ENCODE peak calls at places on chromosome 21, in seven cellular contexts. N is K562, C is HepG2, L is GM12878, O is H1, Q is SK-N-SH, M is HCT116. E is an unnamed sample.

GRCh38 chr21:44423312-44423821 is 31.9 kb upstream of the LRRC3 start:
- DNase-seq in N (no peak), C (no peak), L (no peak), O (no peak), Q (no peak), M (no peak), E (no peak)

GRCh38 chr21:45118099-45118498 is 43.7 kb downstream of the ADARB1 start:
- DNase-seq in N (no peak), C (no peak), L (no peak), O (no peak), Q (no peak), M (no peak), E (no peak)

GRCh38 chr21:25859264-25859931 is 124.6 kb downstream of the GABPA start:
- DNase-seq in N (no peak), C (no peak), L (no peak), O (no peak), Q (no peak), M (no peak), E (no peak)

GRCh38 chr21:31873696-31874599 is 1.1 kb downstream of the HUNK start:
- DNase-seq in N (peak), C (no peak), L (no peak), O (no peak), Q (peak), M (no peak), E (peak)

GRCh38 chr21:15241997-15242767 is 177.4 kb upstream of the NRIP1 start:
- DNase-seq in N (no peak), C (no peak), L (no peak), O (peak), Q (no peak), M (no peak), E (peak)

GRCh38 chr21:44709426-44710293 is 1.7 kb downstream of the TSPEAR start:
- DNase-seq in N (no peak), C (no peak), L (no peak), O (no peak), Q (peak), M (no peak), E (no peak)

GRCh38 chr21:39911286-39911685 is 44.0 kb downstream of the PCP4 start:
- DNase-seq in N (no peak), C (no peak), L (no peak), O (no peak), Q (no peak), M (no peak), E (no peak)

GRCh38 chr21:45016031-45016430 is 58.3 kb upstream of the ADARB1 start:
- DNase-seq in N (no peak), C (no peak), L (no peak), O (no peak), Q (no peak), M (no peak), E (no peak)

GRCh38 chr21:39263372-39263771 is 50.1 kb downstream of the BRWD1 start:
- DNase-seq in N (no peak), C (no peak), L (no peak), O (no peak), Q (no peak), M (peak), E (no peak)

GRCh38 chr21:44765231-44766013 is 36.2 kb downstream of the UBE2G2 start:
- DNase-seq in N (peak), C (no peak), L (no peak), O (no peak), Q (peak), M (no peak), E (no peak)

GRCh38 chr21:41143596-41144325 is 24.2 kb upstream of the BACE2 start:
- DNase-seq in N (no peak), C (no peak), L (no peak), O (no peak), Q (no peak), M (no peak), E (no peak)

GRCh38 chr21:45420061-45420521 is 15.1 kb downstream of the COL18A1 start:
- DNase-seq in N (no peak), C (no peak), L (no peak), O (no peak), Q (no peak), M (no peak), E (no peak)

GRCh38 chr21:45530423-45531113 is 11.7 kb downstream of the SLC19A1 start:
- DNase-seq in N (no peak), C (no peak), L (no peak), O (no peak), Q (no peak), M (no peak), E (no peak)

GRCh38 chr21:44802396-44803153 is 955 bp upstream of the UBE2G2 start:
- DNase-seq in N (peak), C (peak), L (no peak), O (no peak), Q (peak), M (no peak), E (no peak)

GRCh38 chr21:28769683-28770082 is 223.0 kb downstream of the LTN1 start:
- DNase-seq in N (no peak), C (no peak), L (no peak), O (no peak), Q (no peak), M (no peak), E (no peak)

GRCh38 chr21:32844653-32845443 is 73.3 kb upstream of the PAXBP1 start:
- DNase-seq in N (no peak), C (no peak), L (no peak), O (no peak), Q (no peak), M (peak), E (no peak)

GRCh38 chr21:45867671-45868081 is 113.9 kb upstream of the COL6A1 start:
- DNase-seq in N (no peak), C (no peak), L (no peak), O (no peak), Q (no peak), M (no peak), E (no peak)

GRCh38 chr21:29187939-29188338 is 57.5 kb downstream of the MAP3K7CL start:
- DNase-seq in N (no peak), C (peak), L (no peak), O (no peak), Q (no peak), M (peak), E (no peak)

GRCh38 chr21:45632165-45632896 is 11.2 kb upstream of the PCBP3 start:
- DNase-seq in N (no peak), C (no peak), L (no peak), O (no peak), Q (peak), M (no peak), E (no peak)

GRCh38 chr21:40846057-40846456 is 901 bp downstream of the DSCAM start:
- DNase-seq in N (no peak), C (no peak), L (no peak), O (no peak), Q (no peak), M (no peak), E (no peak)

GRCh38 chr21:46128983-46129571 is 26.3 kb downstream of the FTCD start:
- DNase-seq in N (no peak), C (no peak), L (no peak), O (no peak), Q (no peak), M (no peak), E (no peak)

GRCh38 chr21:22020221-22020620 is 1022.0 kb downstream of the NCAM2 start:
- DNase-seq in N (no peak), C (no peak), L (no peak), O (no peak), Q (no peak), M (no peak), E (no peak)

GRCh38 chr21:32732544-32732943 is 4.7 kb upstream of the SYNJ1 start:
- DNase-seq in N (no peak), C (no peak), L (no peak), O (no peak), Q (no peak), M (no peak), E (no peak)

GRCh38 chr21:25179116-25179515 is 428.2 kb downstream of the MRPL39 start:
- DNase-seq in N (no peak), C (no peak), L (no peak), O (no peak), Q (no peak), M (no peak), E (no peak)

GRCh38 chr21:45293726-45294401 is 6.2 kb upstream of the POFUT2 start:
- DNase-seq in N (no peak), C (no peak), L (no peak), O (no peak), Q (peak), M (no peak), E (no peak)

GRCh38 chr21:46081022-46081861 is 16.7 kb upstream of the COL6A2 start:
- DNase-seq in N (no peak), C (no peak), L (no peak), O (no peak), Q (no peak), M (no peak), E (no peak)

GRCh38 chr21:45109831-45110492 is 35.6 kb downstream of the ADARB1 start:
- DNase-seq in N (no peak), C (no peak), L (peak), O (no peak), Q (no peak), M (no peak), E (no peak)

GRCh38 chr21:32653326-32653901 is 41.2 kb upstream of the CFAP298 start:
- DNase-seq in N (peak), C (peak), L (no peak), O (no peak), Q (peak), M (peak), E (peak)

GRCh38 chr21:25456672-25457071 is 150.6 kb downstream of the MRPL39 start:
- DNase-seq in N (no peak), C (no peak), L (peak), O (no peak), Q (no peak), M (no peak), E (no peak)

GRCh38 chr21:32189688-32190483 is 89.0 kb downstream of the MIS18A start:
- DNase-seq in N (no peak), C (no peak), L (no peak), O (no peak), Q (no peak), M (no peak), E (no peak)

GRCh38 chr21:18222346-18222745 is 22.3 kb upstream of the CHODL start:
- DNase-seq in N (no peak), C (no peak), L (no peak), O (no peak), Q (no peak), M (no peak), E (no peak)

GRCh38 chr21:20523191-20523590 is 475.0 kb upstream of the NCAM2 start:
- DNase-seq in N (no peak), C (no peak), L (no peak), O (no peak), Q (no peak), M (no peak), E (no peak)

DNA sequence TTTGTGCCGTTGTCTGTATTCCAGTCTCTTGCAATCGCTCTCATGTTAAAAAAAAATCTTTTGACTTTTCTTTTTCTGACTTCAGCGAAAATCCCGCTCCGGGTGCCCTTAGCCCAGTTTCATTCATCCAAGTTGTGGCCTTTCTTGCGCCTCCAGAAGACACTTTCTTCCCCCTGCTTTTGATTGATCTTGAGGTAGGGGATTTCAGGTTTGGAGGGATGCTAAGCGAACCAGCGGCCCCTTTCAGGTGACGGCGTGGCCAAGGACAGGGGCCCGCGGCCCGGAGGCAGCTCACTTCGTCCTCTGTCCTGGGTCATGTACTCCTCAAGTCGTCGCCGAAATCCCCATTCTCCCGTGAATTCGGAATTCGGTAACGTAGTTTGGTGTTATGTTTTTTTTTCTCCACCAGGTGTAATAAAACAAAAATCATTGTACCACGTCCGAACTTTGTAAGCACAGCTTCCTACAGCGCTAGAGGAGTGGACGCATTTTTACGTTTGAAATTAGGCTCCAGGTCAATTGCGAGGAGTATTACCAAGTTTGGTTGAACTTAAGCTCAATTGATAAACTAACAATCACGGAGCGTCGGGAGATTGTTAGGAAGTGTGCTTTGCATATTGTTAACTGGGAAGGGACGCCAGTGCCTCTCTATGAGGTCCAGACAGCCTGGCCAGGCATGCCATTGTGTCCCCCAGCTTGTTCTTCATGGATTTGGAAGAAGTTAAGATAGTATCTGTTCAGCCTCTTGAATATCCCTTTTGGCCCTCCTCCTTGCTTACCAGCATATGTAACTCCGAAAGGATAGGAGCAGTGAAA is 1.1 kb downstream of the MRPS6 start:
- DNase-seq in N (no peak), C (no peak), L (no peak), O (no peak), Q (peak), M (no peak), E (no peak)
- TF ChIP-seq YY1 in N (no peak), C (no peak), L (peak), O (no peak), Q (no peak), M (no peak), E (no peak)

GRCh38 chr21:42672699-42673458 is 19.5 kb downstream of the PDE9A start:
- DNase-seq in N (no peak), C (no peak), L (no peak), O (no peak), Q (no peak), M (no peak), E (no peak)
- TF ChIP-seq YY1 in N (no peak), C (no peak), L (no peak), O (no peak), Q (no peak), M (no peak), E (no peak)

DNA sequence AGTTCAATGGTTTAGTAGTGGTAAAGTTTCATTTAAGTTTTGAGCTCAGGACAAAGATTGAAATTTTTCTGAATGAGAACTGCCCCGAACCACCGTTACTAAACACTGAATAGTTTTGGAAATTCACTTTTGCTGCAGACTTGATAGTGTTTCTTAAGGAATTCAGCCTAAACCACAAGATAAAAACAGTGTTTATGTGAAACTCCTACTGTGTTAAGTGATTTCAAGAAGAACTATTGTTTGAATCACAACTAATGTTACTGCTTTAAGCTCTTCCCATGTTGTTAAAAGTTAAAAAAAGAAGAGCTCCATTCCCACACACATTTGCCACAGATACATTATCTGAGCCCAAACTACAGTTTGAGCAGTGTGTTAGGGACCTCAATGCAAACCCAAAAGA is 159.2 kb downstream of the DYRK1A start:
- DNase-seq in N (no peak), C (no peak), L (no peak), O (no peak), Q (no peak), M (no peak), E (no peak)
- TF ChIP-seq YY1 in N (no peak), C (no peak), L (no peak), O (no peak), Q (no peak), M (no peak), E (no peak)

GRCh38 chr21:36544545-36544944 is 64.6 kb upstream of the CLDN14 start:
- DNase-seq in N (no peak), C (no peak), L (no peak), O (no peak), Q (peak), M (no peak), E (no peak)

GRCh38 chr21:36542312-36543101 is 62.6 kb upstream of the CLDN14 start:
- DNase-seq in N (no peak), C (no peak), L (peak), O (peak), Q (no peak), M (no peak), E (no peak)

GRCh38 chr21:36545776-36546511 is 66.0 kb upstream of the CLDN14 start:
- DNase-seq in N (no peak), C (no peak), L (no peak), O (no peak), Q (no peak), M (no peak), E (no peak)

GRCh38 chr21:36541721-36542139 is 61.8 kb upstream of the CLDN14 start:
- DNase-seq in N (no peak), C (no peak), L (no peak), O (no peak), Q (no peak), M (no peak), E (no peak)

DNA sequence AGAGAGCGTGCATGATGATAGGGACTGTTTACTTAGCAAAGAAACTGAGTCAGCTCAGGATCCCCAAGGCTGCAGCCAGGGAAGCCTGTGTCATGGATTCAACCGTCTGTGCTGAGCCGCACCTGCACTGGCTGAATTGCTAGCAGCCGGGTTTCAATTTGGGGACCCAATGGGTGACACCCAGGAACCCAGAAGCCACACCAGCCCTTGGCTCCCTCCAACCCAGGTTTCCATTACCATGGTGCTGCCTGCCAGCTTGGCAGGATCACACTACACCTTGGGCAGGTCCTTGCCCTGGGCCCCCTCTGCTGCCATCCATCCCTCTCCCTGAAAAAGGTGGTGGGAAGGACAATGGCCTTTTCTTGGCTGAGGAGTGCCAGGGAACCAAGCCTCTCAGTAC is 64.0 kb upstream of the CLDN14 start:
- DNase-seq in N (no peak), C (no peak), L (no peak), O (no peak), Q (no peak), M (no peak), E (no peak)
- TF ChIP-seq YY1 in N (no peak), C (no peak), L (no peak), O (no peak), Q (no peak), M (no peak), E (no peak)

DNA sequence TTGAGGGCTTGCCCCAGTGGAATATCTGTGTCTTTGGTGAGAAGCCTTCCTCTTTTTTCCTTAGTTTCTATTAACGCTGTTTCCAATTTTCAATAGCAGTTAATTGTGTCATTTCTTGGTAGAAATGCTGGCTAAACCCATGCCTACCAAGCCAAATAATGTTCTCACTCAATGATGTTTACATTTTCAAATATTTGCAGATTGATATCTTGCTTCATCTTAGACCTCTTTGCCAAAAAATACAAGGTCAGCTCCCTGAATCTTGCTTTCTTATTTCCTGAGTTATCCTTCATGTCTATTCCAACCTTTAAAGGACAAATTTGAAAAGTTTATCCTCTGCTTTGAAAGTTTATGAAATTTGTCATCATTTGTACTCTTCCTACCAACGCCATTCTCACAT is 5.1 kb downstream of the KCNJ15 start:
- DNase-seq in N (no peak), C (no peak), L (no peak), O (no peak), Q (no peak), M (no peak), E (no peak)
- TF ChIP-seq YY1 in N (no peak), C (no peak), L (no peak), O (no peak), Q (no peak), M (no peak), E (no peak)

DNA sequence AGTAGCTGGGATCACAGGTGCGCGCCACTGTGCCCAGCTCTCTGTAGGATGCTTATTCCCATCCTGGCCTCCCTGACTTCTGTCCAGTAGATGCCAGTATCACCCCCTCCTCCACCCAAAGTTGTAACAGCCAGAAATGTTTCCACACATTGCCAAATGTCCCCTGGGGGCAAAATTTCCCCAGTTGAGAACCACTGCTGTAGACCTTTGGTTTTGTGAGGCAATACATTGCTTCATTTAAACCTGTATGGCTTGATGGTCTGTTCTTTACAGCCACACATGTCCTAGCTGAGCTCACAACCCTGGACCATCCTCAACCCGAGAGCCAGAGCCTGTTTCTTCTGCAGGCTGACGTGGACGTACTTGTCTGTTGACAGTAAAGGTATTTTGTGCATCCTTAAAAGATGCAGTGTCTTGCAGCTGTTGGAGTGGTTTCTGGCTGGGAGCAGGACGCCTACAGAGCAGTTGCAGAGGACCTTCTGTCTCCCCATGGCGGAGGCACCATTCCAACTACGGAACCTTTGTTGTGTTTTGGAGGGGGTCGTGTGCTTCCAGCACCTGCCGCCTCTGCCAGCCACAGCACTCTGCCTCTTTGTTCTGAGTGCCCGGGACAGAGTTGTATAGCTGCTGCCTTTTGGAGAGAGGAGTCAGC is 26.6 kb downstream of the DOP1B start:
- DNase-seq in N (no peak), C (no peak), L (no peak), O (no peak), Q (no peak), M (no peak), E (no peak)
- TF ChIP-seq YY1 in N (no peak), C (no peak), L (no peak), O (no peak), Q (no peak), M (no peak), E (no peak)

GRCh38 chr21:36229181-36229580 is 72.6 kb downstream of the DOP1B start:
- DNase-seq in N (no peak), C (no peak), L (no peak), O (no peak), Q (no peak), M (no peak), E (no peak)

GRCh38 chr21:36236052-36236730 is 79.6 kb downstream of the DOP1B start:
- DNase-seq in N (no peak), C (no peak), L (peak), O (no peak), Q (no peak), M (no peak), E (no peak)

GRCh38 chr21:36235058-36235582 is 78.5 kb downstream of the DOP1B start:
- DNase-seq in N (no peak), C (peak), L (no peak), O (no peak), Q (no peak), M (no peak), E (no peak)

GRCh38 chr21:36237441-36237840 is 80.8 kb downstream of the DOP1B start:
- DNase-seq in N (no peak), C (no peak), L (no peak), O (no peak), Q (no peak), M (no peak), E (no peak)

DNA sequence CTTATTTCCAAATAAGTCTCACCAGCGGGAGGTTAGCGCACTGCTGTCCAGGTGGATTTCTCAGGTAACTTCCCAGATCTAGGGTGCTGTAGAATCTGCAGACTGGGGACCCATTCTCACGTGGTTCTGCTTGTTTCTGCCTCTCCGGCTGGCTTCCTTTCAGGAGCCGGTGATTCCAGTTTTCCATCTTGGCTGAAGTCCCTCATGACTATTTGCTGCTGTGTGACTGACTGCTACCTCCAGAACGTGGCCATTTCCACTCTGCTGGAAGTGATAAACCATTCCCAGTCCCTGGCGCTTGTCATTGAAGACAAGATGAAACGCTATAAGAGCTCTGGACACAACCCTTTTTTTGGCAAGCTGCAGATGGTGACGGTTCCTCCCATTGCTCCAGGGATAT is 76.0 kb downstream of the DOP1B start:
- DNase-seq in N (no peak), C (no peak), L (no peak), O (no peak), Q (no peak), M (no peak), E (no peak)
- TF ChIP-seq YY1 in N (no peak), C (no peak), L (no peak), O (no peak), Q (no peak), M (no peak), E (no peak)

E was measured in NT2/D1.